ENCODE peak calls at places on chromosomes 6 and 20, in nine cellular contexts. H is HepG2, K is ovary, G is pancreas, C is astrocyte of the cerebellum, O is upper lobe of right lung, L is HFFc6, F is right atrium auricular region, S is epithelial cell of esophagus. E is an unnamed sample.

GRCh38 chr6:139927236-139927635 is 552.8 kb upstream of the CITED2 start:
- DNase-seq in H (no peak), L (peak), S (no peak), F (no peak), G (no peak), O (no peak), C (peak), K (no peak), E (no peak)

GRCh38 chr6:147285087-147285855 is 81.1 kb downstream of the STXBP5 start:
- DNase-seq in K (no peak), G (no peak), H (peak), L (peak), S (peak), F (no peak), O (no peak), C (peak), E (no peak)

GRCh38 chr6:30759575-30760239 is 15.4 kb upstream of the IER3 start:
- DNase-seq in O (no peak), K (no peak), G (no peak), S (peak), C (peak), H (peak), L (peak), F (no peak), E (no peak)

GRCh38 chr6:6006428-6007310 is at the start of gene NRN1:
- DNase-seq in O (no peak), L (no peak), S (no peak), H (no peak), C (no peak), K (no peak), F (no peak), G (peak), E (no peak)

GRCh38 chr6:37368961-37369320 is 15.2 kb downstream of the RNF8 start:
- DNase-seq in F (no peak), C (no peak), L (no peak), O (no peak), G (no peak), H (no peak), K (no peak), S (no peak), E (no peak)

GRCh38 chr6:89411269-89412070 is 603 bp downstream of the RRAGD start:
- DNase-seq in C (no peak), L (no peak), O (peak), F (no peak), H (no peak), K (peak), G (peak), S (no peak), E (peak)

GRCh38 chr6:158669145-158670035 is 19.5 kb downstream of the SYTL3 start:
- DNase-seq in K (no peak), F (peak), O (no peak), S (peak), H (no peak), L (no peak), C (peak), G (no peak), E (no peak)

GRCh38 chr6:130912451-130912850 is 85.2 kb downstream of the SMLR1 start:
- DNase-seq in F (no peak), O (no peak), K (no peak), H (no peak), C (no peak), G (no peak), S (no peak), L (no peak), E (no peak)

GRCh38 chr6:88650029-88650619 is 313.3 kb downstream of the RNGTT start:
- DNase-seq in K (no peak), L (peak), S (no peak), F (no peak), H (no peak), C (peak), G (no peak), O (no peak), E (no peak)

GRCh38 chr6:106360989-106361430 is 493 bp downstream of the CRYBG1 start:
- DNase-seq in F (no peak), C (no peak), H (no peak), O (peak), L (no peak), K (no peak), S (peak), G (peak), E (peak)

GRCh38 chr6:12293234-12293930 is 3.2 kb downstream of the EDN1 start:
- DNase-seq in C (no peak), O (no peak), K (no peak), F (no peak), S (no peak), H (no peak), G (no peak), L (no peak), E (no peak)

GRCh38 chr6:12291083-12291784 is 1.1 kb downstream of the EDN1 start:
- DNase-seq in L (no peak), K (no peak), G (no peak), F (no peak), S (peak), H (no peak), C (no peak), O (no peak), E (no peak)

GRCh38 chr6:12290490-12290820 is 294 bp downstream of the EDN1 start:
- DNase-seq in K (no peak), O (no peak), L (no peak), C (no peak), G (no peak), S (no peak), F (no peak), H (no peak), E (no peak)

GRCh38 chr6:12289655-12290489 is at the start of gene EDN1:
- DNase-seq in C (peak), K (peak), O (peak), S (peak), H (peak), F (peak), G (peak), L (peak), E (peak)

DNA sequence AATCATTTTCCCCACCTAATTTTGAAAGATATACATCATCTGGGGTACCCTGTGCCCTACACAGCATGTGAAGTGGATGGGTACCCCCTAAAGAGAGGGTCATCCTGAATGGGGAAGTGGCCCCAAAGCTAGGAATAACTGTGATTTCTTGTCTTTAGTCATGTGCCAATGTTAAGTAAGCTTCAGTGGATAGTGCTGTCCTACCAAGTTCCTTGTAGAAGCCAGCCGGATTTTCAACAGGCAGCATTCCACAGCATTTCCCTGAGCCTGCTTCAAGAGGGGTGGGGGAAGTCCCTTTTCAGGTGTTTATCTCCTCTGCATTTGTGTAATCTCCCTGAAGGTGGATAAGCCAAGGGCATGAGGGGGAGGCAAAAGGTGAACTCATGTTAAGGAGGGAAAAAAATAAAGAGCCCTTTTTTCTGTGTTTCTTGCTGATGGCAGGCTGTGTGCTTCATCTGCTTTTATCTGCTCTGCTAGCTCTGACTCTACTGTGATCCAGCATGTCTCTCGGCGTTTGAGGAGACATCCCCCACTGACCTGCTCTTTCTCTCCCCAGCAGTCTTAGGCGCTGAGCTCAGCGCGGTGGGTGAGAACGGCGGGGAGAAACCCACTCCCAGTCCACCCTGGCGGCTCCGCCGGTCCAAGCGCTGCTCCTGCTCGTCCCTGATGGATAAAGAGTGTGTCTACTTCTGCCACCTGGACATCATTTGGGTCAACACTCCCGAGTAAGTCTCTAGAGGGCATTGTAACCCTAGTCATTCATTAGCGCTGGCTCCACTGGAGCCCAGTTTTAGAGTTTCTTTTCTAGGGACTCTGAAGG is 1.8 kb downstream of the EDN1 start:
- DNase-seq in O (no peak), G (peak), C (no peak), K (no peak), L (no peak), S (peak), H (peak), F (no peak), E (peak)
- TF ChIP-seq CTCF in O (peak), G (no peak), C (peak), K (no peak), L (peak), S (peak), H (peak), F (peak), E (no peak)

GRCh38 chr6:76593668-76594067 is 521.2 kb upstream of the IMPG1 start:
- DNase-seq in F (no peak), G (no peak), C (no peak), K (no peak), O (peak), H (no peak), S (no peak), L (no peak), E (no peak)
- TF ChIP-seq CTCF in F (no peak), G (no peak), C (no peak), K (no peak), O (no peak), H (no peak), S (no peak), L (no peak), E (no peak)

GRCh38 chr20:23449400-23449799 is 3.3 kb downstream of the CST11 start:
- DNase-seq in G (no peak), K (no peak), H (no peak), L (no peak), O (no peak), F (no peak), C (no peak), S (peak), E (no peak)

GRCh38 chr20:23448167-23448566 is 4.5 kb downstream of the CST11 start:
- DNase-seq in F (no peak), L (no peak), O (no peak), G (no peak), C (no peak), S (no peak), H (no peak), K (no peak), E (no peak)

GRCh38 chr20:23444859-23445258 is 5.4 kb downstream of the CSTL1 start:
- DNase-seq in S (no peak), G (no peak), F (no peak), L (no peak), C (no peak), K (no peak), O (no peak), H (no peak), E (no peak)

GRCh38 chr20:23445596-23446217 is 6.2 kb downstream of the CSTL1 start:
- DNase-seq in G (no peak), H (peak), C (no peak), K (no peak), L (peak), S (peak), O (no peak), F (no peak), E (no peak)

GRCh38 chr20:23446505-23446904 is 6.2 kb downstream of the CST11 start:
- DNase-seq in H (peak), C (no peak), K (no peak), O (no peak), F (no peak), L (peak), G (no peak), S (peak), E (peak)
- TF ChIP-seq CTCF in H (peak), C (peak), K (peak), O (peak), F (peak), L (peak), G (no peak), S (peak), E (peak)

DNA sequence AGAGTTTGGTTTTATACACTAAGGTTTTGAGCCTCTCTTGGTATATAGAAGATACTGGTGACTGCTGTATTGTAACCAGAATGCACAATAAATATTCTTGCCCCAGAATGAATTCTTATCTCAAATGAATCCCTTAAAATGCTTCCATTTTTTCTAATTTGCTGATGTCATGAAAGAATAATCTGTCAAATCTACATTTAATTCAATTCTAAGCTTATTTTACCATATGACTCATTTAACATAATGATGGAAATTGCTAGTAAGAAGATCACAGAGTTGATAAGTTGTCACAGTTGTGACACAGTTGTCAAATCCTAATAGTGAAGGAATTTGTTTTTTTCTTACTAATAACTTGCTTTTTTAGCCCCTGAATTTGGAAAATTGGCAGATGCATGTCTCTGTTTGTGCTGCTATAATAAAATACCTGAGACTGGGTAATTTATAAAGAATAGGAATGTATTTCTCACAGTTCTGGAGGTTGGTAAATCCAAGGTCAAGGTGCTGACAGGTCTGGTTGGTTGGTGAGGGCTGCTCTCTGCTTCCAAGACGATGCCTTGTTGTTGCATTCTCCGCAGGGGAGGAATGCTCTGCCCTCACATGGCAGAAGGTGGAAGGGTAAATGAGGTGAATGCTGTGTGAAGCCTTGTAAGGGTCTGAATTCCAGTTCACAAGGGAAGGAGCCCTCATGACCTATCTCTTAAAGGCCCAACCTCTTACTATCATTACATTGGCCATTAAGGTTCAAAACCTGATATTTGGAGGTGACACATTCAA is 4.7 kb downstream of the ECT2L start:
- DNase-seq in L (no peak), G (no peak), C (no peak), F (no peak), S (peak), O (no peak), H (no peak), K (no peak), E (no peak)
- TF ChIP-seq CTCF in L (no peak), G (no peak), C (no peak), F (no peak), S (peak), O (no peak), H (peak), K (no peak), E (no peak)

GRCh38 chr20:4090756-4091331 is 75.5 kb upstream of the RNF24 start:
- DNase-seq in F (no peak), L (peak), O (no peak), C (no peak), G (no peak), K (no peak), S (peak), H (peak), E (no peak)

GRCh38 chr20:4091332-4092135 is 76.2 kb upstream of the RNF24 start:
- DNase-seq in S (peak), G (peak), F (peak), K (peak), L (peak), C (no peak), O (peak), H (peak), E (peak)

GRCh38 chr20:4095639-4096038 is 80.3 kb upstream of the RNF24 start:
- DNase-seq in F (no peak), S (no peak), L (no peak), C (no peak), K (no peak), H (no peak), G (no peak), O (no peak), E (no peak)

GRCh38 chr20:4088766-4089165 is 73.4 kb upstream of the RNF24 start:
- DNase-seq in F (no peak), O (no peak), K (no peak), S (no peak), H (no peak), C (no peak), L (no peak), G (no peak), E (no peak)

DNA sequence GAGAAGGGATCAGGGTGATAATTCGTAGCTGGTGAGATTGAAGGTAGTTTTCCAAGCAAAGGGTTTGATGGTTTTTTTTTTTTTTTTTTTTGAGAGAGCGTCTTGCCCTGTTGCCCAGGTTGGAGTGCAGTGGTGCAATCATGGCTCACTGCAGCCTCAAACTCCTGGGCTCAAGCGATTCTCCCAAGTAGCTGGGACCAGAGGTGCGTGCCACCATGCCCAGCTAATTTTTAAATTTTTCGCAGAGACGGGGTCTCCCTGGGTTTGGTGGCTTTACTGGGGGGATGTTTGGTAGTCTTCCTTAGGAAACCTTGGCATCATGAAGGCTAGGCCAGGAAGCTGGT is 76.8 kb upstream of the RNF24 start:
- DNase-seq in H (no peak), G (no peak), O (no peak), L (no peak), K (no peak), S (no peak), F (peak), C (no peak), E (peak)
- TF ChIP-seq CTCF in H (no peak), G (no peak), O (no peak), L (peak), K (no peak), S (no peak), F (no peak), C (no peak), E (no peak)

DNA sequence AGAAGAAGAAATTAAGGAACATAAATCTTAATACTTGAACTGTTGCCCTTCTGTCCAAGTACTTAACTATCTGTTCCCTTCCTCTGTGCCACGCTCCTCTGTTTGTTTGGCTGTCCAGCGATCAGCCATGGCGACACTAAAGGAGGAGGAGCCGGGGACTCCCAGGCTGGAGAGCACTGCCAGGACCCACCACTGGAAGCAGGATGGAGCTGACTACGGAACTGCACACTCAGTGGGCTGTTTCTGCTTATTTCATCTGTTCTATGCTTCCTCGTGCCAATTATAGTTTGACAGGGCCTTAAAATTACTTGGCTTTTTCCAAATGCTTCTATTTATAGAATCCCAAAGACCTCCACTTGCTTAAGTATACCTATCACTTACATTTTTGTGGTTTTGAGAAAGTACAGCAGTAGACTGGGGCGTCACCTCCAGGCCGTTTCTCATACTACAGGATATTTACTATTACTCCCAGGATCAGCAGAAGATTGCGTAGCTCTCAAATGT is 17.1 kb downstream of the IRF4 start:
- DNase-seq in S (peak), F (peak), C (no peak), L (peak), O (peak), K (no peak), G (no peak), H (peak), E (no peak)
- TF ChIP-seq CTCF in S (peak), F (peak), C (peak), L (peak), O (peak), K (no peak), G (no peak), H (peak), E (peak)

E was measured in Peyer's patch.